ENCODE peak calls at places on chromosome 3, in five cellular contexts. H is tibial nerve, E is psoas muscle, M is transverse colon, Y is heart left ventricle. P is an unnamed sample. For H3K4me1, the result is how much of the 10 kb centered on the place peaks cover.

GRCh38 chr3:59660852-59661624 is 611.2 kb upstream of the CFAP20DC start:
- DNase-seq in H (no peak), E (no peak), M (no peak), Y (no peak), P (no peak)

GRCh38 chr3:115834068-115834467 is 210.8 kb downstream of the GAP43 start:
- DNase-seq in H (no peak), E (no peak), M (no peak), Y (no peak), P (no peak)

GRCh38 chr3:192915724-192916123 is 1.9 kb downstream of the MB21D2 start:
- DNase-seq in H (no peak), E (no peak), M (no peak), Y (no peak), P (no peak)

GRCh38 chr3:81302045-81302444 is 459.4 kb downstream of the GBE1 start:
- DNase-seq in H (no peak), E (no peak), M (peak), Y (no peak), P (no peak)

GRCh38 chr3:21062724-21063436 is 688.1 kb downstream of the ZNF385D start:
- DNase-seq in H (no peak), E (no peak), M (no peak), Y (no peak), P (no peak)

GRCh38 chr3:129383292-129383860 is 45.1 kb downstream of the EFCAB12 start:
- DNase-seq in H (no peak), E (peak), M (peak), Y (no peak), P (peak)

GRCh38 chr3:167559922-167560321 is 86.1 kb upstream of the SERPINI2 start:
- DNase-seq in H (no peak), E (no peak), M (no peak), Y (no peak), P (no peak)

GRCh38 chr3:45398167-45398566 is 9.8 kb downstream of the LARS2 start:
- DNase-seq in H (no peak), E (no peak), M (no peak), Y (no peak), P (no peak)

GRCh38 chr3:55322649-55323048 is 164.5 kb downstream of the WNT5A start:
- DNase-seq in H (no peak), E (no peak), M (no peak), Y (no peak), P (no peak)

GRCh38 chr3:172561894-172562664 is 38.8 kb upstream of the TNFSF10 start:
- DNase-seq in H (no peak), E (no peak), M (peak), Y (no peak), P (no peak)
- H3K4me1 ChIP-seq in H (under half), E (under half), M (under half), Y (under half), P (under half)

DNA sequence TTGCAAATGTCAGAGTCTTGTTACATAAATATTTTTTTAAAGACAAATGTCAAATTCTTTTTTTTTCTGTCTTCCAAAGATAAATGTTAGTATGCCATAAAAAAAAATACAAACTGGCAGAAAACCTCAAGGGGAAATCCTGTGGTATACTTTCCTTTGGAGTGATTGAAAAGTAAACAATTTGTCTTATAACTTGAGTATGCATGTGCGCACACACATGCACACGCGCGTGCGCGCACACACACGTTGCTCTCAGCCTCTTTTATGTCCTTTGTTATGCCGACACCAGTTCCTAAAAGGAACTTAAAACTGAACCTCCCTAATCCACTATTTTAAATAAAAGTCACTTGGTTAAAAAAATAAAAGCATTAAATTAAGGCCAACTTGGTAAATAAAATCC is 58.0 kb downstream of the TGFBR2 start:
- DNase-seq in H (no peak), E (no peak), M (no peak), Y (no peak), P (no peak)
- H3K4me1 ChIP-seq in H (under half), E (under half), M (under half), Y (half or more), P (under half)

GRCh38 chr3:120442975-120443517 is 7.7 kb downstream of the FSTL1 start:
- DNase-seq in H (no peak), E (no peak), M (no peak), Y (no peak), P (no peak)
- H3K4me1 ChIP-seq in H (under half), E (under half), M (under half), Y (half or more), P (under half)

GRCh38 chr3:69080233-69080644 is at the start of gene UBA3:
- DNase-seq in H (peak), E (peak), M (peak), Y (peak), P (peak)
- H3K4me1 ChIP-seq in H (half or more), E (half or more), M (under half), Y (under half), P (under half)

DNA sequence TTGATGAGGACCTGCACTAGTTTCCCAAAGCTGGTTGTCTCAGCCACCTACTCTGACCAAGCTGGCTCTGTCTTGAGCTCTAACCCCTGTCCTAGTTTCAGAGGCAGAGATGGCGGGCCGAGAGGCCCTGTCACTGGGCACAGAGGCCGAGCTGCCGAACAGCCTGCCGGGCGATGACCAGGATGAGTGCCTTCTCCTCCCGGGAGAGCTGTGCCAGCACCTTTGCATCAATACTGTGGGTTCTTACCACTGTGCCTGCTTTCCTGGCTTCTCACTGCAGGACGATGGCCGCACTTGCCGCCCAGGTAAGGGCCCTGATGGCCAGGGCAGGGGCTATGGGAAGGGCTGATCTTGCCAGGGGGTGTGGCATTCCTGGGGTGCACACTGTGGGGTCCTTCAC is 69.1 kb downstream of the FBLN2 start:
- DNase-seq in H (no peak), E (no peak), M (no peak), Y (peak), P (no peak)
- H3K4me1 ChIP-seq in H (under half), E (under half), M (under half), Y (under half), P (under half)

P was measured in pancreas.